ENCODE peak calls at places on chromosomes 5 and 9, in six cellular contexts. U, Z, M, J, T and L are unnamed samples.

GRCh38 chr5:16066810-16067209 is 112.8 kb downstream of the MARCHF11 start:
- DNase-seq in M (no peak), Z (no peak), U (no peak), T (no peak), J (no peak), L (no peak)

GRCh38 chr5:99061299-99061698 is 132.5 kb upstream of the CHD1 start:
- DNase-seq in T (no peak), U (no peak), J (no peak), M (no peak), Z (no peak), L (no peak)

GRCh38 chr5:144457160-144457559 is 286.5 kb downstream of the KCTD16 start:
- DNase-seq in J (no peak), Z (no peak), U (peak; percentile 49), T (no peak), M (no peak), L (no peak)

GRCh38 chr5:167208911-167209310 is 1082.5 kb upstream of the WWC1 start:
- DNase-seq in J (no peak), T (no peak), Z (no peak), M (no peak), U (no peak), L (no peak)

GRCh38 chr5:65674749-65675148 is 47.2 kb downstream of the SGTB start:
- DNase-seq in J (no peak), M (no peak), Z (no peak), T (no peak), U (no peak), L (no peak)

GRCh38 chr5:65364907-65365306 is 116.8 kb downstream of the ADAMTS6 start:
- DNase-seq in J (no peak), T (peak; percentile 1), M (no peak), Z (no peak), U (no peak), L (no peak)

GRCh38 chr5:169592937-169593650 is 9.5 kb downstream of the SPDL1 start:
- DNase-seq in Z (no peak), U (no peak), M (no peak), J (no peak), T (no peak), L (no peak)

GRCh38 chr9:120363697-120364096 is 216.3 kb downstream of the CDK5RAP2 start:
- DNase-seq in J (peak; percentile 52), M (no peak), Z (no peak), T (no peak), U (no peak), L (no peak)

GRCh38 chr5:138870611-138871010 is 4.5 kb downstream of the LRRTM2 start:
- DNase-seq in U (no peak), T (no peak), M (no peak), Z (no peak), J (peak; percentile 62), L (no peak)

GRCh38 chr5:149618581-149619248 is 37.4 kb downstream of the ARHGEF37 start:
- DNase-seq in T (peak; percentile 50), U (peak; percentile 83), Z (no peak), J (peak; percentile 71), M (no peak), L (peak; percentile 38)

GRCh38 chr9:109796081-109796480 is 16.1 kb downstream of the PALM2AKAP2 start:
- DNase-seq in Z (no peak), T (no peak), M (no peak), U (no peak), J (no peak), L (no peak)

GRCh38 chr5:143229896-143230675 is 173.4 kb downstream of the NR3C1 start:
- DNase-seq in M (peak; percentile 55), J (no peak), U (peak; percentile 66), T (peak; percentile 85), Z (no peak), L (peak; percentile 91)

GRCh38 chr9:70835323-70835722 is 286.1 kb downstream of the TRPM3 start:
- DNase-seq in M (no peak), J (no peak), T (no peak), U (no peak), Z (no peak), L (no peak)

GRCh38 chr5:111548992-111549649 is 36.8 kb upstream of the STARD4 start:
- DNase-seq in M (no peak), J (no peak), T (no peak), Z (peak; percentile 56), U (peak; percentile 60), L (no peak)

DNA sequence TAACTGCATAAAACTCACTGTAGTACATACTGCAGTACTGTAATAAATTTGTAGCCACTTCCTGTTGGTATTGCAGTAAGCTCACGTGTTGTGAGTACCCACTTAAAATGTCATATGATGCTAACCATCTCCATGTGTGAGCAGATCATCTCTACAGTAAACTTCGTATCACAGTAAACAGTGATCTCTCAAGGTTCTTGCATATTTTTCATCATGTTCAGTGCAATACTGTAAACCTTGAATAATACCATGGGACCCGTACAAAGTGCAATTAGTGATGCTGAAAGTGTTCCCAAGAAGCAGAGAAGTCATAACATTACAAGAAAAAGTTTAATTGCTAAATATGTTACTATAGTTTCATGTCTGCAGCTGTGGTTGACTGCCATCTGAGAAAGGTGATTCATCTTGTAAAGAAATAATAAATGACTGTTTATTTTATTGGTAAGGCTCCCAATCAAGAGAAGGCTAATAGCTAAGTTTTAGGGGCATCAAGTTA is 253.8 kb upstream of the POU5F2 start:
- DNase-seq in M (no peak), J (no peak), Z (no peak), U (no peak), T (peak; percentile 23), L (peak; percentile 15)
- H3K4me3 ChIP-seq in M (no peak overlapping the region), J (no peak overlapping the region), Z (no peak overlapping the region), U (no peak overlapping the region), T (no peak overlapping the region), L (no peak overlapping the region)

GRCh38 chr5:10351882-10352395 is 1.6 kb upstream of the MARCHF6 start:
- DNase-seq in U (peak; percentile 57), Z (no peak), T (no peak), M (no peak), J (no peak), L (no peak)
- H3K4me3 ChIP-seq in U (peak overlapping the region; percentile 99), Z (no peak overlapping the region), T (no peak overlapping the region), M (no peak overlapping the region), J (no peak overlapping the region), L (no peak overlapping the region)

GRCh38 chr5:31638748-31639418 is at the start of gene PDZD2:
- DNase-seq in M (peak; percentile 62), T (peak; percentile 68), J (peak; percentile 97), U (peak; percentile 92), Z (peak; percentile 35), L (peak; percentile 53)

GRCh38 chr5:31638286-31638685 is 645 bp upstream of the PDZD2 start:
- DNase-seq in M (no peak), T (no peak), J (peak; percentile 45), U (no peak), Z (no peak), L (no peak)

GRCh38 chr5:31640024-31640423 is 1.1 kb downstream of the PDZD2 start:
- DNase-seq in T (no peak), J (no peak), M (no peak), Z (no peak), U (peak; percentile 70), L (no peak)

GRCh38 chr5:31640573-31640972 is 1.6 kb downstream of the PDZD2 start:
- DNase-seq in M (no peak), U (no peak), J (no peak), T (no peak), Z (no peak), L (no peak)

GRCh38 chr5:31639488-31640011 is 619 bp downstream of the PDZD2 start:
- DNase-seq in J (peak; percentile 24), M (no peak), T (no peak), U (peak; percentile 77), Z (no peak), L (no peak)
- H3K4me3 ChIP-seq in J (peak overlapping the region; percentile 78), M (no peak overlapping the region), T (peak overlapping the region; percentile 38), U (peak overlapping the region; percentile 75), Z (peak overlapping the region; percentile 41), L (peak overlapping the region; percentile 21)

DNA sequence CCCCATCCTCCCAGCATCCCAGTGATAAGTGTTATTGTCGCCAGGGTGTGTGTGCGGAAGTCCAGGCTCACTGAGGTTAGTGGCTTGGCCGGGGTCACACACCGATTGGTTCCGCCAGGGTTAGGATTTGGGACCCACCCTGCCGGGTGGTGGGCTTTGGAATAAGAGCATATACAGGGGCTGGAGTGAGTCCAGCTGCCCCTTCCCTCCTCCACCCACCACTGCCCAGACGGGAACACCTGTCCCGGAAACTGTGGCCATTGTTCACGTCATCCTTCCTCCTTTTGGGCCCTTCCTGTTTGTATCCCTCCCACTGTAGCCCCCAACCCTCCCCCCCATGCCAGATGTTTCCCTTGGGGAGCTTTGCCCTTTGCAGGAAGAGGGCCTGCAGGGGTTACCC is 5.0 kb downstream of the N4BP3 start:
- DNase-seq in J (no peak), M (no peak), U (no peak), T (peak; percentile 63), Z (no peak), L (no peak)
- H3K4me3 ChIP-seq in J (no peak overlapping the region), M (no peak overlapping the region), U (no peak overlapping the region), T (peak overlapping the region; percentile 5), Z (no peak overlapping the region), L (no peak overlapping the region)

GRCh38 chr9:21075484-21075883 is 2.3 kb downstream of the IFNB1 start:
- DNase-seq in T (no peak), J (no peak), Z (no peak), M (no peak), U (no peak), L (no peak)

GRCh38 chr9:21070887-21071286 is 6.9 kb downstream of the IFNB1 start:
- DNase-seq in M (no peak), T (no peak), Z (no peak), U (no peak), J (no peak), L (no peak)

DNA sequence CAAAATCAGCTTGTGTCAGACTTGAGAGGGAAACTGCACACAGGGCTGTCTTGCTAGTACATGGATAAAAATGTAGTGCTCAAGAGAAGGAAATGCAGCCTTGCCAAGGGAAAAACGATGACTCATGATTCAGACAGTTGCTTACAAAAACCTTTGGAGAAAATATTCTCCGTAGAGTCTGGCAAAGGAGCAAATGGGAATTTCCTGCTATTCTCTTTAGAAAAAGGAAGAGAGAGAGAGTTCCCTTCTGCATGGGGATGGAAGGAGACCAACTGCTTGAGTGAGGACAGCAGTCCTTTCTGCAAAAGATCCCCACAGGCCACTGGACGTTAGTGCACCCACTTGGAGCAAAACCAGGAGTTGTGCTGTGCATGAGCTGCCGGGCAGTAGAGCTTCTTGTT is 7.6 kb downstream of the IFNB1 start:
- DNase-seq in U (peak; percentile 67), T (no peak), Z (peak; percentile 48), J (no peak), M (no peak), L (no peak)
- H3K4me3 ChIP-seq in U (no peak overlapping the region), T (no peak overlapping the region), Z (no peak overlapping the region), J (no peak overlapping the region), M (no peak overlapping the region), L (no peak overlapping the region)